ENCODE peak calls at places on chromosomes 5 and 9, in five cellular contexts. A is germinal center, V is esophagus muscularis mucosa, S is H4, U is mesenchymal stem cell. B is an unnamed sample.

GRCh38 chr5:178279723-178280438 is 47.3 kb upstream of the PHYKPL start:
- DNase-seq in U (peak), A (peak), S (peak), V (no peak), B (no peak)

GRCh38 chr5:63250939-63251338 is 672.3 kb downstream of the LRRC70 start:
- DNase-seq in A (no peak), S (no peak), U (no peak), V (no peak), B (no peak)

GRCh38 chr9:121269030-121269887 is 1.3 kb downstream of the GSN start:
- DNase-seq in S (peak), U (peak), A (no peak), V (no peak), B (no peak)

GRCh38 chr5:177372910-177373309 is 11.3 kb upstream of the SLC34A1 start:
- DNase-seq in V (no peak), U (no peak), A (no peak), S (no peak), B (no peak)

GRCh38 chr5:142326480-142326938 is 1.7 kb upstream of the SPRY4 start:
- DNase-seq in A (no peak), S (no peak), V (no peak), U (no peak), B (no peak)

GRCh38 chr9:94680621-94681020 is 41.3 kb upstream of the FBP1 start:
- DNase-seq in U (no peak), S (no peak), V (no peak), A (no peak), B (no peak)

GRCh38 chr9:33130501-33130900 is 36.6 kb downstream of the B4GALT1 start:
- DNase-seq in U (peak), V (no peak), S (no peak), A (no peak), B (no peak)

GRCh38 chr5:103434057-103434456 is 128.5 kb downstream of the NUDT12 start:
- DNase-seq in U (no peak), S (no peak), A (no peak), V (no peak), B (no peak)

GRCh38 chr5:36685631-36686147 is 79.3 kb downstream of the SLC1A3 start:
- DNase-seq in S (no peak), V (no peak), A (no peak), U (peak), B (no peak)

GRCh38 chr9:91654527-91654926 is 230.9 kb upstream of the NFIL3 start:
- DNase-seq in U (no peak), S (no peak), V (peak), A (no peak), B (no peak)

GRCh38 chr9:120524852-120525251 is 55.1 kb downstream of the CDK5RAP2 start:
- DNase-seq in V (no peak), A (no peak), S (no peak), U (no peak), B (no peak)

GRCh38 chr9:96605328-96605727 is 14.3 kb downstream of the CDC14B start:
- DNase-seq in S (no peak), U (peak), A (no peak), V (no peak), B (no peak)

GRCh38 chr9:112487799-112488345 is 1.2 kb downstream of the KIAA1958 start:
- DNase-seq in V (no peak), U (no peak), S (no peak), A (no peak), B (no peak)

GRCh38 chr5:168301593-168302388 is 10.3 kb downstream of the WWC1 start:
- DNase-seq in U (no peak), A (no peak), S (no peak), V (no peak), B (no peak)

GRCh38 chr5:133119233-133119711 is 67.5 kb downstream of the HSPA4 start:
- DNase-seq in U (no peak), V (no peak), A (no peak), S (no peak), B (no peak)